ENCODE peak calls at places on chromosomes 6 and 20, in seven cellular contexts. X is pancreas; S is OCI-LY7; N is psoas muscle; A is effector memory CD4-positive, alpha-beta T cell; E is small intestine; M is endodermal cell. T is an unnamed sample.

GRCh38 chr20:43583982-43584432 is 6.7 kb upstream of the IFT52 start:
- DNase-seq in S (no peak), M (no peak), N (no peak), X (peak; percentile 85), E (peak; percentile 25), A (no peak), T (no peak)

GRCh38 chr6:38436726-38437465 is 202.8 kb downstream of the BTBD9 start:
- DNase-seq in S (no peak), A (no peak), M (no peak), X (no peak), E (no peak), N (no peak), T (peak; percentile 6)

GRCh38 chr6:144008501-144009245 is 614 bp upstream of the PLAGL1 start:
- DNase-seq in E (no peak), N (no peak), M (peak; percentile 78), X (peak; percentile 67), S (no peak), A (no peak), T (no peak)

GRCh38 chr6:169292340-169293124 is 38.9 kb upstream of the THBS2 start:
- DNase-seq in N (peak; percentile 68), S (no peak), M (no peak), E (no peak), X (no peak), A (no peak), T (peak; percentile 76)

GRCh38 chr6:99344289-99344688 is 5.2 kb downstream of the FAXC start:
- DNase-seq in X (no peak), A (no peak), N (no peak), M (no peak), E (no peak), S (no peak), T (peak; percentile 33)

GRCh38 chr6:136059308-136059707 is 190.8 kb downstream of the MTFR2 start:
- DNase-seq in A (no peak), X (no peak), M (no peak), N (no peak), E (no peak), S (no peak), T (peak; percentile 68)

GRCh38 chr6:75504902-75505233 is 11.3 kb upstream of the FILIP1 start:
- DNase-seq in M (no peak), X (no peak), E (no peak), N (no peak), A (no peak), S (no peak), T (peak; percentile 38)

GRCh38 chr6:140445474-140446004 is 1071.1 kb upstream of the CITED2 start:
- DNase-seq in E (no peak), M (no peak), X (no peak), A (no peak), S (no peak), N (no peak), T (peak; percentile 87)

GRCh38 chr6:130520235-130520634 is 154.4 kb downstream of the TMEM200A start:
- DNase-seq in E (no peak), M (no peak), N (no peak), A (no peak), X (no peak), S (no peak), T (peak; percentile 22)

GRCh38 chr6:90406142-90406794 is 109.6 kb upstream of the BACH2 start:
- DNase-seq in A (no peak), E (no peak), S (no peak), M (no peak), N (no peak), X (no peak), T (peak; percentile 14)

GRCh38 chr20:42125426-42125825 is 507.2 kb upstream of the CHD6 start:
- DNase-seq in M (no peak), E (no peak), S (no peak), N (no peak), A (no peak), X (no peak), T (peak; percentile 73)

GRCh38 chr6:88491266-88491665 is 325.1 kb upstream of the CNR1 start:
- DNase-seq in E (no peak), S (no peak), M (no peak), X (no peak), A (no peak), N (no peak), T (peak; percentile 10)

GRCh38 chr20:17161661-17162410 is 65.0 kb upstream of the PCSK2 start:
- DNase-seq in N (no peak), E (no peak), S (no peak), A (no peak), M (no peak), X (no peak), T (peak; percentile 85)

GRCh38 chr6:30646450-30647038 is 389 bp upstream of the C6orf136 start:
- DNase-seq in M (peak; percentile 73), A (no peak), N (peak; percentile 97), X (no peak), S (no peak), E (no peak), T (no peak)

GRCh38 chr6:41150671-41151070 is 3.5 kb downstream of the TREML1 start:
- DNase-seq in E (no peak), S (no peak), M (no peak), A (no peak), N (no peak), X (no peak), T (no peak)

GRCh38 chr20:11302436-11302835 is 615.3 kb upstream of the BTBD3 start:
- DNase-seq in M (no peak), S (no peak), X (no peak), A (no peak), N (no peak), E (no peak), T (no peak)

GRCh38 chr6:94570576-94570975 is 1006.8 kb upstream of the MANEA start:
- DNase-seq in N (no peak), S (no peak), M (no peak), X (no peak), E (no peak), A (no peak), T (no peak)

GRCh38 chr6:109053285-109053684 is 41.4 kb downstream of the SESN1 start:
- DNase-seq in X (no peak), M (no peak), E (no peak), S (no peak), N (no peak), A (no peak), T (no peak)

GRCh38 chr20:47960277-47960676 is 175.0 kb upstream of the SULF2 start:
- DNase-seq in E (no peak), N (peak; percentile 12), A (no peak), X (no peak), S (no peak), M (no peak), T (no peak)

GRCh38 chr6:168250250-168250649 is 69.3 kb downstream of the DACT2 start:
- DNase-seq in X (no peak), M (no peak), E (no peak), S (no peak), A (no peak), N (no peak), T (no peak)

GRCh38 chr6:134835998-134836397 is 113.9 kb downstream of the ALDH8A1 start:
- DNase-seq in N (no peak), M (no peak), E (no peak), X (no peak), S (no peak), A (no peak), T (no peak)

GRCh38 chr6:37092851-37093727 is 76.9 kb upstream of the PIM1 start:
- DNase-seq in X (no peak), S (no peak), A (no peak), M (no peak), N (peak; percentile 58), E (no peak), T (no peak)

GRCh38 chr20:5078399-5078958 is 41.3 kb downstream of the PCNA start:
- DNase-seq in E (peak; percentile 89), M (no peak), A (peak; percentile 56), X (no peak), N (peak; percentile 62), S (peak; percentile 90), T (no peak)

GRCh38 chr6:83429857-83430605 is 820 bp downstream of the ME1 start:
- DNase-seq in E (peak; percentile 85), X (peak; percentile 12), S (no peak), M (peak; percentile 66), N (no peak), A (no peak), T (peak; percentile 73)

GRCh38 chr6:101626264-101626663 is 232.8 kb downstream of the GRIK2 start:
- DNase-seq in X (no peak), A (no peak), N (no peak), M (peak; percentile 43), S (no peak), E (no peak), T (no peak)

GRCh38 chr6:157513004-157513603 is 132.1 kb downstream of the ZDHHC14 start:
- DNase-seq in N (no peak), E (no peak), X (no peak), A (no peak), M (no peak), S (no peak), T (no peak)
- H3K4me1 ChIP-seq in N (peaks cover 19% of the 10 kb centered on the region), E (no peaks in the 10 kb centered on the region), X (no peaks in the 10 kb centered on the region), A (no peaks in the 10 kb centered on the region), M (peaks cover 7% of the 10 kb centered on the region), S (no peaks in the 10 kb centered on the region), T (no peaks in the 10 kb centered on the region)

GRCh38 chr6:142822383-142822782 is 122.6 kb downstream of the HIVEP2 start:
- DNase-seq in N (no peak), A (no peak), E (no peak), S (no peak), X (no peak), M (no peak), T (no peak)
- H3K4me1 ChIP-seq in N (peaks cover 60% of the 10 kb centered on the region), A (peaks cover 41% of the 10 kb centered on the region), E (peaks cover 12% of the 10 kb centered on the region), S (peaks cover 35% of the 10 kb centered on the region), X (peaks cover 14% of the 10 kb centered on the region), M (no peaks in the 10 kb centered on the region), T (no peaks in the 10 kb centered on the region)

DNA sequence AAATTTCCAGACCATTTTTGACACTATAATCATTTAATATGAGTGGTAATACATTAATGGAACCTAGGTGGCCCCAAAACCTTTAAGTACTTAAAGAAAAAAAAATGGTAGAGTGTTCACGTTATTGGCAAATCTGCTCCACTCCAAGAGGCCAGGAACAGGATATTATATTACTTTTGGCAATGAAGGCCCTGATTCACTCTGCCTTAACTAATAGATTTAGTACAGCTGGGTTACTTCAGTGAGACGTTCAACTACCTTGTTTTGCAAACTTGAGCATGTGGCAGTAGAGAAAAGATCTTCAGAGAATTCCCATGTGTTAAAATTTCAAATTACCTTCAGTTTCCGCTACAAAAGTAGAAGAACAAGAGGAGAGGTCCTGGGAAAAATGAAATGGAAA is 12.8 kb downstream of the ADNP start:
- DNase-seq in N (no peak), A (no peak), E (no peak), X (no peak), S (no peak), M (no peak), T (no peak)
- H3K4me1 ChIP-seq in N (peaks cover 83% of the 10 kb centered on the region), A (peaks cover 32% of the 10 kb centered on the region), E (no peaks in the 10 kb centered on the region), X (peaks cover 36% of the 10 kb centered on the region), S (peaks cover 96% of the 10 kb centered on the region), M (peaks cover 18% of the 10 kb centered on the region), T (peaks cover 60% of the 10 kb centered on the region)

DNA sequence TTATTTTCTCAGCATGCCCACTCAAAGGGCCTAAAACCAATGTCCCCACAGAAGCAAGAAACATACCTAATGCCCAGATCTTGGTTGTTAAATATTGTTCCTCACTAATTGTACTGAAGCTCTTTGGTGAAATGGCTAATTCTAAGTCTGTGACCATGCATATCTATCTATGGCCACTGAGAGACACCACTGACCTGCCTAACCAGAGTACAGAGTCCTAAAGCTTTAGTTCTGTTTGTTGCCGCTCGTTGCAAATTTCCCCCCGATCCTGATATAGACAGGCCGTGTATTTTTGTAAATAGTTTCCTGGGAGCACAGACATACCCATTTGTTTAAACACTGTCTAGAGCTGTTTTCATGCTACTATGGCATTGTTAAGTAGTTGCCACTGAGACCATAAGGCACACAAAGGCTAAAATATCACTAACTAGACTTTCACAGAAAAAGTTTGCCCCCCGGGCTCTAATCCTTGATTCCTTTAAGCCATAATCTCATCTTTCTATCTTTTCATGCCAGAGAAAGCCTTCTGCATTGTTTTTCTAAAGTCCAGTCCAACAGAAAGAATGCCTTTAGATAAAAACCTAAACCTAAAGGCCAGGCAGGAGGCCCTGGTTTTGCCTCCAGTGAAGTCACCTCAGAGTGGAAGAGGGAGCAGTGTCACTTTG is 48.7 kb downstream of the DNAAF9 start:
- DNase-seq in E (peak; percentile 7), S (no peak), A (no peak), N (no peak), X (no peak), M (no peak), T (no peak)
- H3K4me1 ChIP-seq in E (no peaks in the 10 kb centered on the region), S (no peaks in the 10 kb centered on the region), A (no peaks in the 10 kb centered on the region), N (no peaks in the 10 kb centered on the region), X (peaks cover 10% of the 10 kb centered on the region), M (no peaks in the 10 kb centered on the region), T (no peaks in the 10 kb centered on the region)